ENCODE peak calls at places on chromosome 14, in six cellular contexts. F is NCI-H748 treated with DMSO at 0.1 percent for 48 hours, Y is T1000, S is foreskin fibroblast, Q is RCC 7860, Z is sigmoid colon. P is an unnamed sample.

GRCh38 chr14:58607571-58608317 is 30.0 kb upstream of the DACT1 start:
- DNase-seq in S (peak), Z (no peak), Q (no peak), Y (no peak), F (no peak), P (peak)

GRCh38 chr14:76348898-76349297 is 27.0 kb upstream of the ESRRB start:
- DNase-seq in S (peak), Z (no peak), Y (peak), F (no peak), Q (peak), P (peak)

GRCh38 chr14:91059576-91060471 is 617 bp downstream of the RPS6KA5 start:
- DNase-seq in S (peak), Q (peak), Y (peak), Z (peak), F (peak), P (peak)

GRCh38 chr14:91349481-91350074 is 68.0 kb downstream of the CCDC88C start:
- DNase-seq in Z (no peak), Y (no peak), Q (no peak), F (no peak), S (no peak), P (no peak)

GRCh38 chr14:29463727-29464370 is 463.8 kb downstream of the PRKD1 start:
- DNase-seq in Z (no peak), F (peak), Y (no peak), S (peak), Q (no peak), P (no peak)

GRCh38 chr14:33210304-33210703 is 271.6 kb downstream of the NPAS3 start:
- DNase-seq in F (no peak), Z (no peak), Q (no peak), Y (no peak), S (peak), P (no peak)

GRCh38 chr14:31568151-31568550 is 6.9 kb downstream of the NUBPL start:
- DNase-seq in F (no peak), Z (no peak), S (no peak), Q (no peak), Y (no peak), P (no peak)

GRCh38 chr14:86420131-86420530 is 890.2 kb downstream of the FLRT2 start:
- DNase-seq in F (no peak), Z (no peak), Y (no peak), S (no peak), Q (no peak), P (no peak)

GRCh38 chr14:67940894-67941455 is 121.4 kb downstream of the RAD51B start:
- DNase-seq in Z (no peak), F (no peak), S (peak), Y (no peak), Q (no peak), P (peak)

GRCh38 chr14:60650382-60650961 is 1.2 kb upstream of the SIX1 start:
- DNase-seq in Y (no peak), Z (no peak), F (peak), S (peak), Q (no peak), P (peak)

GRCh38 chr14:66507181-66507721 is 696 bp upstream of the GPHN start:
- DNase-seq in F (no peak), Y (peak), Z (no peak), Q (peak), S (no peak), P (no peak)

GRCh38 chr14:97100306-97100705 is 303.1 kb downstream of the VRK1 start:
- DNase-seq in F (no peak), Q (no peak), Z (no peak), Y (no peak), S (no peak), P (no peak)

GRCh38 chr14:61644834-61645233 is 50.5 kb upstream of the HIF1A start:
- DNase-seq in Q (no peak), S (peak), F (peak), Y (no peak), Z (no peak), P (no peak)

GRCh38 chr14:64879635-64880381 is at the start of gene SPTB:
- DNase-seq in F (peak), Z (no peak), S (peak), Y (no peak), Q (no peak), P (no peak)

GRCh38 chr14:93960108-93960475 is 16.3 kb downstream of the ASB2 start:
- DNase-seq in F (no peak), S (no peak), Q (peak), Z (no peak), Y (no peak), P (no peak)

GRCh38 chr14:67420102-67420739 is 8.3 kb upstream of the PLEK2 start:
- DNase-seq in Z (peak), F (no peak), Y (no peak), Q (no peak), S (peak), P (no peak)

GRCh38 chr14:70924521-70924920 is 17.3 kb downstream of the PCNX1 start:
- DNase-seq in F (no peak), S (no peak), Q (no peak), Z (no peak), Y (no peak), P (no peak)

GRCh38 chr14:33297565-33297964 is 358.9 kb downstream of the NPAS3 start:
- DNase-seq in Q (no peak), S (no peak), Z (no peak), Y (no peak), F (no peak), P (no peak)

GRCh38 chr14:104442107-104442551 is 137.4 kb upstream of the C14orf180 start:
- DNase-seq in Y (no peak), S (no peak), F (no peak), Q (no peak), Z (no peak), P (no peak)

GRCh38 chr14:67941456-67942018 is 122.0 kb downstream of the RAD51B start:
- DNase-seq in Q (no peak), Y (no peak), S (peak), F (no peak), Z (no peak), P (no peak)

GRCh38 chr14:55721353-55721752 is 141.3 kb downstream of the KTN1 start:
- DNase-seq in Q (peak), F (no peak), S (peak), Z (no peak), Y (peak), P (peak)

GRCh38 chr14:103721334-103722120 is 5.9 kb downstream of the ZFYVE21 start:
- DNase-seq in S (no peak), Y (no peak), F (no peak), Q (peak), Z (no peak), P (no peak)

GRCh38 chr14:30928462-30928861 is 54.1 kb downstream of the COCH start:
- DNase-seq in Y (no peak), Z (no peak), Q (no peak), S (no peak), F (no peak), P (no peak)

GRCh38 chr14:105095236-105095805 is 30.1 kb upstream of the GPR132 start:
- DNase-seq in Q (no peak), Z (peak), F (no peak), S (no peak), Y (no peak), P (no peak)

GRCh38 chr14:52391866-52392600 is 77.9 kb downstream of the PTGER2 start:
- DNase-seq in Y (no peak), S (peak), Q (peak), F (no peak), Z (no peak), P (peak)

GRCh38 chr14:67583711-67584644 is 16.1 kb downstream of the PIGH start:
- DNase-seq in S (peak), Y (no peak), Z (no peak), Q (peak), F (peak), P (peak)

GRCh38 chr14:70934084-70934483 is 26.8 kb downstream of the PCNX1 start:
- DNase-seq in Q (no peak), Z (no peak), Y (no peak), S (peak), F (no peak), P (no peak)

GRCh38 chr14:104139460-104140212 is 1.2 kb downstream of the KIF26A start:
- DNase-seq in F (no peak), Z (peak), Q (no peak), S (no peak), Y (no peak), P (no peak)

GRCh38 chr14:53670701-53671100 is 285.9 kb downstream of the BMP4 start:
- DNase-seq in Z (no peak), Q (peak), F (no peak), S (peak), Y (peak), P (peak)

GRCh38 chr14:23406725-23407355 is 1.2 kb downstream of the MYH6 start:
- DNase-seq in S (no peak), F (no peak), Q (no peak), Z (no peak), Y (no peak), P (no peak)